ENCODE peak calls at places on chromosome 1, in five cellular contexts. One of them, this sample, is unnamed.

GRCh38 chr1:45442272-45442671 is 48.7 kb downstream of the TESK2 start:
- DNase-seq in progenitor cell of endocrine pancreas: no peak
- DNase-seq in MCF 10A: peak
- DNase-seq in NCI-H2081 treated with DMSO at 0.1 percent for 48 hours: no peak
- DNase-seq in GM04504: peak
- DNase-seq in this sample: peak

GRCh38 chr1:174044418-174045222 is 22.5 kb upstream of the RC3H1 start:
- DNase-seq in progenitor cell of endocrine pancreas: no peak
- DNase-seq in GM04504: no peak
- DNase-seq in MCF 10A: no peak
- DNase-seq in NCI-H2081 treated with DMSO at 0.1 percent for 48 hours: no peak
- DNase-seq in this sample: peak

GRCh38 chr1:207856276-207857023 is 54.5 kb downstream of the CD34 start:
- DNase-seq in NCI-H2081 treated with DMSO at 0.1 percent for 48 hours: no peak
- DNase-seq in progenitor cell of endocrine pancreas: no peak
- DNase-seq in GM04504: no peak
- DNase-seq in MCF 10A: no peak
- DNase-seq in this sample: no peak

GRCh38 chr1:2208309-2209239 is 14.0 kb upstream of the FAAP20 start:
- DNase-seq in progenitor cell of endocrine pancreas: no peak
- DNase-seq in GM04504: peak
- DNase-seq in MCF 10A: peak
- DNase-seq in NCI-H2081 treated with DMSO at 0.1 percent for 48 hours: no peak
- DNase-seq in this sample: peak

GRCh38 chr1:244346972-244347618 is 104.6 kb downstream of the ADSS2 start:
- DNase-seq in NCI-H2081 treated with DMSO at 0.1 percent for 48 hours: no peak
- DNase-seq in GM04504: no peak
- DNase-seq in MCF 10A: no peak
- DNase-seq in progenitor cell of endocrine pancreas: no peak
- DNase-seq in this sample: no peak

GRCh38 chr1:9275567-9276034 is 17.1 kb upstream of the SPSB1 start:
- DNase-seq in NCI-H2081 treated with DMSO at 0.1 percent for 48 hours: no peak
- DNase-seq in GM04504: peak
- DNase-seq in MCF 10A: peak
- DNase-seq in progenitor cell of endocrine pancreas: no peak
- DNase-seq in this sample: peak

GRCh38 chr1:184368354-184368753 is 18.5 kb upstream of the C1orf21 start:
- DNase-seq in GM04504: no peak
- DNase-seq in progenitor cell of endocrine pancreas: no peak
- DNase-seq in NCI-H2081 treated with DMSO at 0.1 percent for 48 hours: no peak
- DNase-seq in MCF 10A: peak
- DNase-seq in this sample: no peak

GRCh38 chr1:57461405-57461804 is 37.5 kb upstream of the DAB1 start:
- DNase-seq in progenitor cell of endocrine pancreas: no peak
- DNase-seq in NCI-H2081 treated with DMSO at 0.1 percent for 48 hours: no peak
- DNase-seq in MCF 10A: no peak
- DNase-seq in GM04504: no peak
- DNase-seq in this sample: no peak

GRCh38 chr1:18463984-18464664 is 16.6 kb upstream of the KLHDC7A start:
- DNase-seq in NCI-H2081 treated with DMSO at 0.1 percent for 48 hours: no peak
- DNase-seq in progenitor cell of endocrine pancreas: no peak
- DNase-seq in GM04504: no peak
- DNase-seq in MCF 10A: no peak
- DNase-seq in this sample: no peak

GRCh38 chr1:7467476-7468175 is 303.5 kb upstream of the VAMP3 start:
- DNase-seq in progenitor cell of endocrine pancreas: no peak
- DNase-seq in MCF 10A: no peak
- DNase-seq in NCI-H2081 treated with DMSO at 0.1 percent for 48 hours: no peak
- DNase-seq in GM04504: no peak
- DNase-seq in this sample: no peak

GRCh38 chr1:211092955-211093354 is 41.0 kb downstream of the KCNH1 start:
- DNase-seq in progenitor cell of endocrine pancreas: no peak
- DNase-seq in MCF 10A: no peak
- DNase-seq in GM04504: no peak
- DNase-seq in NCI-H2081 treated with DMSO at 0.1 percent for 48 hours: no peak
- DNase-seq in this sample: no peak

GRCh38 chr1:39676951-39677350 is 5.0 kb upstream of the NT5C1A start:
- DNase-seq in NCI-H2081 treated with DMSO at 0.1 percent for 48 hours: no peak
- DNase-seq in GM04504: no peak
- DNase-seq in MCF 10A: peak
- DNase-seq in progenitor cell of endocrine pancreas: no peak
- DNase-seq in this sample: no peak

GRCh38 chr1:86703696-86704455 is 500 bp upstream of the SH3GLB1 start:
- DNase-seq in progenitor cell of endocrine pancreas: no peak
- DNase-seq in NCI-H2081 treated with DMSO at 0.1 percent for 48 hours: peak
- DNase-seq in GM04504: no peak
- DNase-seq in MCF 10A: peak
- DNase-seq in this sample: peak

GRCh38 chr1:220363196-220363831 is 91.1 kb upstream of the RAB3GAP2 start:
- DNase-seq in MCF 10A: peak
- DNase-seq in progenitor cell of endocrine pancreas: no peak
- DNase-seq in NCI-H2081 treated with DMSO at 0.1 percent for 48 hours: no peak
- DNase-seq in GM04504: no peak
- DNase-seq in this sample: peak

GRCh38 chr1:15088146-15089025 is 65.2 kb upstream of the TMEM51 start:
- DNase-seq in NCI-H2081 treated with DMSO at 0.1 percent for 48 hours: no peak
- DNase-seq in progenitor cell of endocrine pancreas: no peak
- DNase-seq in MCF 10A: no peak
- DNase-seq in GM04504: no peak
- DNase-seq in this sample: no peak

GRCh38 chr1:241834733-241835377 is 13.1 kb upstream of the EXO1 start:
- DNase-seq in progenitor cell of endocrine pancreas: no peak
- DNase-seq in MCF 10A: peak
- DNase-seq in NCI-H2081 treated with DMSO at 0.1 percent for 48 hours: no peak
- DNase-seq in GM04504: no peak
- DNase-seq in this sample: peak

GRCh38 chr1:92980732-92981647 is 19.7 kb upstream of the DIPK1A start:
- DNase-seq in MCF 10A: no peak
- DNase-seq in GM04504: no peak
- DNase-seq in NCI-H2081 treated with DMSO at 0.1 percent for 48 hours: no peak
- DNase-seq in progenitor cell of endocrine pancreas: no peak
- DNase-seq in this sample: no peak